ENCODE peak calls at places on chromosome 15, in eight cellular contexts. L, T, S, M, D, F, E and C are unnamed samples.
A peak's percentile ranks its signal among the peaks of the same experiment; 100 is the strongest.

GRCh38 chr15:99385865-99386264 is 134.6 kb downstream of the LRRC28 start:
- DNase-seq in M (no peak), T (no peak), D (peak; percentile 81), L (no peak), S (peak; percentile 52), E (peak; percentile 78), F (peak; percentile 90), C (no peak)

GRCh38 chr15:41104234-41104633 is 11.8 kb downstream of the INO80 start:
- DNase-seq in D (no peak), E (no peak), M (no peak), S (peak; percentile 79), F (no peak), T (no peak), L (peak; percentile 18), C (no peak)

GRCh38 chr15:96209285-96209735 is 121.2 kb upstream of the NR2F2 start:
- DNase-seq in L (no peak), T (no peak), S (no peak), M (no peak), F (no peak), E (no peak), D (no peak), C (no peak)

GRCh38 chr15:77623008-77623877 is 9.5 kb downstream of the LINGO1 start:
- DNase-seq in T (no peak), D (no peak), F (no peak), L (no peak), E (no peak), S (no peak), M (no peak), C (no peak)

GRCh38 chr15:27601239-27601942 is 497.7 kb downstream of the OCA2 start:
- DNase-seq in E (no peak), S (no peak), L (no peak), M (no peak), F (no peak), T (no peak), D (no peak), C (no peak)

GRCh38 chr15:29749365-29750086 is 72.7 kb downstream of the TJP1 start:
- DNase-seq in T (no peak), D (no peak), L (no peak), M (no peak), E (no peak), F (no peak), S (no peak), C (no peak)

GRCh38 chr15:29143909-29144308 is 125.7 kb downstream of the NSMCE3 start:
- DNase-seq in L (no peak), E (no peak), T (no peak), F (no peak), M (no peak), S (peak; percentile 74), D (no peak), C (no peak)

GRCh38 chr15:100201376-100202280 is 140.1 kb downstream of the ADAMTS17 start:
- DNase-seq in F (no peak), T (no peak), E (no peak), D (no peak), L (no peak), M (no peak), S (no peak), C (peak; percentile 44)

GRCh38 chr15:51782357-51782896 is 31.0 kb downstream of the TMOD2 start:
- DNase-seq in D (no peak), L (peak; percentile 55), F (no peak), E (no peak), M (no peak), S (no peak), T (no peak), C (no peak)
- TF ChIP-seq CTCF in D (no peak), L (peak; percentile 59), F (no peak), E (no peak), M (peak; percentile 38), S (peak; percentile 28), T (peak; percentile 28), C (peak; percentile 83)

DNA sequence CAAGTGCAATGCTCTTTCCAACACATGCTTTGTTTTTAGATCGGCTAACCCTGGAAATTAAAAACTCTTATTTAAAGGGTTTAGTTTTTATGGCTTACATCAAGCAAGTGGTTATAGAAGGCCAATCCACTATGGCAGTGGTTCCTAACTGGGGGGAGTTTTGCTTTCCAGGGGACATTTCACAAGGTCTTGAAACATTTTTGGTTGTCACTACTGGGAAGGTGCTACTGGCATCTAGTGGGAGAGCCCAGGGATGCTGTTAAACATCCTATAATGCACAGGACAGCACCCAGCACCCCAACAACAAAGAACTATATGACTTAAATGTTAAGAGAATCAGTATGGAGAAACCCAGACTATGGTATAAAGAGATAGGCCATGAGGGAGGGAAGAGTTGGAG is 439.0 kb downstream of the NTRK3 start:
- DNase-seq in D (no peak), L (no peak), S (peak; percentile 65), F (no peak), T (no peak), E (no peak), M (no peak), C (no peak)
- TF ChIP-seq CTCF in D (no peak), L (no peak), S (peak; percentile 45), F (no peak), T (no peak), E (no peak), M (no peak), C (peak; percentile 16)

GRCh38 chr15:68635142-68635541 is 56.3 kb downstream of the CORO2B start:
- DNase-seq in M (no peak), E (no peak), T (no peak), D (peak; percentile 59), S (no peak), F (no peak), L (no peak), C (no peak)
- TF ChIP-seq CTCF in M (no peak), E (no peak), T (no peak), D (no peak), S (no peak), F (no peak), L (no peak), C (no peak)

DNA sequence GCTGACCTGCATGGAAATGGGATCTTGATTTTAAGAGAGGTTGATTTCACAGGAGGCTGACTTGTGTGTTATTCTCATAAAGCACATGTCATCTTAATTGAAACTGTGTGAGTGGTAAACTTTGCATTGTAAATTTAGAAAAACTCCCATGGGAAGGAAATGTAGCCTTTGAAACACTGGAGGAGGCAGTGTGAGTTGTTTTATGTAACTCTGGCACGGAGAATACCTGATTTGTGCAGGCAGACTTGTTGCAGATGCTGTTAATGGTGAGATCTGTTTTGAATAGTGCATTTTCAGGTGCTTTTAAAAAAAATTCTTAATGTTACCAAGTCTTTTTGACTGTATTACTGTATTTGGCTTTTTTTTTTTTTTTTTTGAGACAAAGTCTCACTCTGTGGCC is 337.7 kb upstream of the NR2E3 start:
- DNase-seq in D (no peak), T (no peak), F (no peak), E (no peak), S (no peak), M (no peak), L (no peak), C (no peak)
- TF ChIP-seq CTCF in D (no peak), T (no peak), F (no peak), E (no peak), S (no peak), M (no peak), L (no peak), C (no peak)

GRCh38 chr15:91853501-91853967 is at the start of gene SLCO3A1:
- DNase-seq in T (peak; percentile 93), F (peak; percentile 75), S (peak; percentile 32), M (peak; percentile 90), L (peak; percentile 63), E (peak; percentile 83), D (peak; percentile 84), C (peak; percentile 81)

GRCh38 chr15:91855684-91856553 is 2.4 kb downstream of the SLCO3A1 start:
- DNase-seq in D (no peak), T (peak; percentile 75), M (peak; percentile 61), L (peak; percentile 63), E (peak; percentile 61), F (peak; percentile 88), S (no peak), C (no peak)

GRCh38 chr15:91855241-91855640 is 1.7 kb downstream of the SLCO3A1 start:
- DNase-seq in M (no peak), T (no peak), F (no peak), D (no peak), L (no peak), E (no peak), S (no peak), C (no peak)

GRCh38 chr15:91852741-91853500 is 587 bp upstream of the SLCO3A1 start:
- DNase-seq in T (peak; percentile 91), E (peak; percentile 88), F (peak; percentile 75), S (peak; percentile 56), D (peak; percentile 83), L (peak; percentile 66), M (peak; percentile 91), C (peak; percentile 81)

GRCh38 chr15:91853968-91854943 is 748 bp downstream of the SLCO3A1 start:
- DNase-seq in M (peak; percentile 73), D (peak; percentile 49), S (no peak), L (peak; percentile 29), E (peak; percentile 57), T (peak; percentile 84), F (peak; percentile 51), C (no peak)
- TF ChIP-seq CTCF in M (peak; percentile 26), D (no peak), S (peak; percentile 16), L (peak; percentile 34), E (no peak), T (peak; percentile 14), F (no peak), C (no peak)

DNA sequence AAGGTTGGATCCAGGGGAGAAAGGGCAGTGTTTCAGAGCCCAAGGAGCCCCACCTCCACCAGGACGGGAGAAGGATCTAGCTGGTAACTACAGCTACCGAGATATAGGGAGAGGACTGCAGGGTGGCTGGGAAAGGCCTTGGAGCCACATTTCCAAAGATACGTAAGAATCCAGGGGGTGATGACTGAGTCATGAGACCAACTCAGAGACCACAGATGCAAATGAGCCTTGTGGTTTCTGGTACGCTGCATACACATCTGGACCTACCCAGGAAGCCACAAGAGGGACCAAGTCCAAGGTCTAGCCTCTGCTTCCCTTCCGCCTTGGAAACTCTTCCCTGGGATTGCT is 13.5 kb downstream of the IGDCC4 start:
- DNase-seq in M (no peak), F (no peak), E (no peak), D (no peak), L (peak; percentile 58), S (peak; percentile 99), T (no peak), C (no peak)
- TF ChIP-seq CTCF in M (no peak), F (no peak), E (no peak), D (no peak), L (no peak), S (peak; percentile 24), T (no peak), C (no peak)

GRCh38 chr15:63504979-63505841 is 817 bp downstream of the USP3 start:
- DNase-seq in S (peak; percentile 51), L (peak; percentile 60), T (peak; percentile 80), E (peak; percentile 78), M (peak; percentile 83), F (peak; percentile 76), D (peak; percentile 42), C (no peak)
- TF ChIP-seq CTCF in S (peak; percentile 13), L (no peak), T (no peak), E (peak; percentile 25), M (peak; percentile 20), F (no peak), D (no peak), C (peak; percentile 22)